ENCODE peak calls at places on chromosomes 11 and 22, in eight cellular contexts. U is esophagus muscularis mucosa, A is left ventricle myocardium inferior, H is spleen, D is lower lobe of right lung, Y is upper lobe of right lung, B is lower leg skin, J is breast epithelium. O is an unnamed sample.

GRCh38 chr11:100593321-100593720 is 93.8 kb upstream of the ARHGAP42 start:
- DNase-seq in A (no peak), U (no peak), Y (no peak), D (no peak), H (no peak), J (no peak), B (no peak), O (peak; percentile 38)

GRCh38 chr11:121416909-121417567 is 35.1 kb upstream of the SORL1 start:
- DNase-seq in J (peak; percentile 82), D (peak; percentile 90), B (peak; percentile 97), Y (peak; percentile 87), H (peak; percentile 90), U (peak; percentile 95), A (peak; percentile 81), O (peak; percentile 99)

GRCh38 chr11:104402812-104403521 is 239.0 kb upstream of the PDGFD start:
- DNase-seq in D (no peak), J (no peak), Y (no peak), U (no peak), B (no peak), H (no peak), A (no peak), O (no peak)

GRCh38 chr11:77197626-77198320 is 69.7 kb downstream of the MYO7A start:
- DNase-seq in H (peak; percentile 41), B (peak; percentile 68), J (no peak), U (no peak), Y (peak; percentile 48), D (peak; percentile 42), A (no peak), O (no peak)

GRCh38 chr11:107928767-107929507 is 689 bp downstream of the RAB39A start:
- DNase-seq in H (peak; percentile 78), B (peak; percentile 58), A (peak; percentile 20), U (no peak), D (no peak), Y (no peak), J (no peak), O (no peak)

GRCh38 chr11:66280428-66280827 is 2.5 kb downstream of the CNIH2 start:
- DNase-seq in Y (no peak), B (no peak), D (no peak), H (peak; percentile 77), J (no peak), U (no peak), A (no peak), O (no peak)

GRCh38 chr22:23780146-23780748 is 6.5 kb upstream of the SMARCB1 start:
- DNase-seq in U (no peak), Y (no peak), B (no peak), A (no peak), H (no peak), D (no peak), J (no peak), O (no peak)

GRCh38 chr22:46056169-46057041 is 79.4 kb upstream of the WNT7B start:
- DNase-seq in U (no peak), B (peak; percentile 89), H (peak; percentile 78), D (peak; percentile 54), Y (peak; percentile 64), J (peak; percentile 34), A (peak; percentile 38), O (no peak)

DNA sequence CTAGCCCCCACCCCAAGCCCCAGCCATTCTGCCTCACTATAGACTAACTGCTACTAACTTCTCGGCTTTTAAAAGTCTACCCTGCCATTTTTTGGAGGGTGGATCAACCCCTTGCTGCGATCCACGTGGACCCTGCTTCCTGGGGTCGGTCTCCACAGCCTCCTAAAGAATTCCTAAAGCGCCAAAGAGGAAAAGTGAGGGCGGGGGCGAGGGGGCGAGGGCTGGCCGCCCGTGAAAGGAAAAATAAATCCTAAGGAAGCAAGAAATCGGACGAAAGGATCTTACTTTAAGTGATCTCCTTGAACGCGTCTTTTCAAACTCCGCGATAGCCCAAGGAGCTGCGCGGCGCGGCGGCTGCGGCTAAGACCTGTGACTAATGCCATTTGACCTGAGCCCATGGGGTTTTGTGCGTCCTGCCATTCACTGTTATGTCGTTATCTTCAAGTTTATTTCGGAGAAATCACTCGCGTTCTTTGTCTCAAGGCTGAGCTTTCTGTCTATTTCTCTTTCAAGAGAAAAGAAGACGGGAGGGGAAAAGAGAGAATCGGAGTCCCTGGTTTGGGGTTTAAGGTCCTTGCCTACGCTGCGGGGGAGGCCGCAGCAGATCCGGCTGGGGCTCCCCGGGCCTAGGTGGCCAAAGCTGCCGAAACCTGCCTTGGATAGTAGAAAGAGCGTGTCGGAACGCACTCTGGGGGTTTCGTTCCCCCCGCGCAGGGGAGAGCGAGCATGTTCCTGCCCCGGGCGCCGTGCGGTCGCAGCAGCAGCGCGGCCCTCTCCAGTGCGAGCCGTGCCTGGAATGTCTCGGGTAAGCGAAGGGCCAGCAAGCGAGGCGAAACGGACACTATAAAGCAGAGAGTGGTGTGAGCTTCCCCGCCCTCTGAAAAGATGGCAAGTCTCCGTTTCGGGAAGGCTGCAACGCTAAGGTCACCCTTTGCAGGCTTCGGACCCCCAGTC is 2.8 kb upstream of the DBX1 start:
- DNase-seq in H (no peak), D (no peak), Y (no peak), U (peak; percentile 72), J (no peak), B (no peak), A (no peak), O (no peak)
- H3K4me3 ChIP-seq in H (peak overlapping the region; percentile 32), D (peak overlapping the region; percentile 27), Y (peak overlapping the region; percentile 13), U (peak overlapping the region; percentile 50), J (no peak overlapping the region), B (no peak overlapping the region), A (peak overlapping the region; percentile 59), O (peak overlapping the region; percentile 14)

GRCh38 chr11:1060885-1061616 is 13.6 kb upstream of the MUC2 start:
- DNase-seq in B (no peak), A (no peak), D (no peak), U (no peak), J (no peak), Y (peak; percentile 63), H (peak; percentile 80), O (no peak)

GRCh38 chr11:1060410-1060809 is 14.3 kb upstream of the MUC2 start:
- DNase-seq in A (no peak), Y (peak; percentile 45), J (no peak), B (no peak), H (no peak), U (no peak), D (no peak), O (no peak)

GRCh38 chr11:1059759-1060158 is 14.9 kb upstream of the MUC2 start:
- DNase-seq in A (no peak), J (no peak), H (no peak), Y (peak; percentile 50), D (no peak), B (no peak), U (no peak), O (no peak)

GRCh38 chr11:1064167-1064566 is 10.5 kb upstream of the MUC2 start:
- DNase-seq in B (no peak), H (no peak), D (no peak), Y (no peak), U (no peak), A (no peak), J (no peak), O (no peak)

DNA sequence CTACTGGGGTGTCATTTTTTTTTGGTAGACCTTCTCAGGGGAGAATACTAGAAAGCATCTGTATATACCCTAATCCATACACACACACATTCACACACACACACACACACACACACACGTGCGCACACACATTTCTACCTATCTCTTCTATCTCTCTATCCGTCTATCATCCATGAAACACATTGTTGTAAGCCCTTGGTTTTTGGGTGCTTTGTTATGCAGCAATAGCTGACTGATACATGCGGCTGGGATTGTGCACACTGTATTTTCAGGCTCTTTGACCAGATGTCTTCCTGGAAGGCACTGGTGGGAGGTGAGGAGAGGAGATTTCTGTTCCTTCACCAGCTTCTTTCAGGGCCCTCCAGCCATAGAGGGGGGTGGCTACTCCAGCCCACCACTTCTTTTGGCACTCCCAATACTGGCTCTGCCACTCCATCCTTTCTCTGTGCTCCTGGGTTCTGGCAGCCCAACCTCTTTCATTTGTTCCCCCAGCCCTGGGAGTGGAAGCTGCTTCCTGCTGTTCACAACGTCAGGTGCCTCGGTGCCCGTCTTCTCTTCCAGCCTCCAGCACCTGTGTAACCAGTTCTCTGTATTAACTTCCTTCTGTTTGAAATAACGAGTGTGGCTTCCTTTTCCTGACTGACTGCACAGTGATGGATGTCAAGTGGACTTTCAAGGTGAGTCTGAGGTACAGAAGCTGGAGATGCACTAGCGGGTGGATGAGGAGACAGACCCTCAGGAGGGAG is 12.4 kb upstream of the MUC2 start:
- DNase-seq in J (no peak), A (no peak), D (no peak), U (no peak), H (no peak), B (no peak), Y (no peak), O (no peak)
- H3K4me3 ChIP-seq in J (no peak overlapping the region), A (no peak overlapping the region), D (no peak overlapping the region), U (no peak overlapping the region), H (no peak overlapping the region), B (no peak overlapping the region), Y (no peak overlapping the region), O (no peak overlapping the region)

GRCh38 chr11:67584205-67584880 is 731 bp downstream of the GSTP1 start:
- DNase-seq in Y (peak; percentile 93), B (peak; percentile 97), U (peak; percentile 94), D (peak; percentile 90), A (peak; percentile 75), J (peak; percentile 83), H (peak; percentile 91), O (no peak)

GRCh38 chr11:67583319-67584204 is at the start of gene GSTP1:
- DNase-seq in B (peak; percentile 98), A (peak; percentile 94), D (peak; percentile 95), U (peak; percentile 96), H (peak; percentile 95), J (peak; percentile 85), Y (peak; percentile 96), O (peak; percentile 51)

GRCh38 chr11:67584881-67585873 is 1.6 kb downstream of the GSTP1 start:
- DNase-seq in U (no peak), D (no peak), A (no peak), J (no peak), H (no peak), B (peak; percentile 89), Y (no peak), O (no peak)

GRCh38 chr11:67586568-67587250 is 3.1 kb downstream of the GSTP1 start:
- DNase-seq in Y (no peak), D (no peak), H (no peak), U (no peak), A (no peak), J (no peak), B (no peak), O (no peak)

GRCh38 chr11:67585911-67586310 is 2.3 kb downstream of the GSTP1 start:
- DNase-seq in Y (no peak), D (no peak), A (no peak), J (no peak), B (no peak), U (no peak), H (no peak), O (no peak)
- H3K4me3 ChIP-seq in Y (no peak overlapping the region), D (no peak overlapping the region), A (no peak overlapping the region), J (no peak overlapping the region), B (no peak overlapping the region), U (no peak overlapping the region), H (no peak overlapping the region), O (no peak overlapping the region)

DNA sequence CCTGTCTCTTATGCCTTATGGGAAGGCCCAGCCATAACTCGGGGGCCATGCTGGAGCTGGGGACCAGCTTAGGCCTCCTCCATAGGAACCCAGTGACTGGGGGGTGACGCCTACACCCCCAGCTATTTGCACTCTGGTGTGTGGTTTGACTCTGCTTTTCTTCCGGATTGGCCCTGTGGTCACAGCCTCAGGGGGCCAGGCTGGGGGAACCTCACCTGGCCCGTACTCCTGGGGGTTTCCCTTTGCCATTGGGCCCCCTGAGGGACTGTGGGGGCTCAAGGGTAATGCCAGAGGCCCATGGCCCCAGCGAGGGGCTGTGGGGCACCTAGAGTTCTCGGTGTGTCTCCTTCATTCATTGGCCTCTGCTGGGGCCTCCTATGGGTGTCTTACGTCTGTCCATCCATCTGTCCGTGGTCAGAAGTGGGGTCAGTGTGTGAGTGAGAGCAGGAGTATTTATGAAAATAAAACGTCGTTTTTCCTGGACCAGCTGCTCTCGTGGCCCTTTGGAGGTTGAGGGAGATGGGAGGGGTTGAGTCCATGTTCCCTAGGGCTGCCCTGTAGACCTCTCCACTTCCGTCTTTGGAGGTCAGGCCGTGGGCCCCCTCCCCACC is 6.3 kb upstream of the SH3BP1 start:
- DNase-seq in A (no peak), B (no peak), J (no peak), D (no peak), U (no peak), Y (no peak), H (peak; percentile 88), O (no peak)
- H3K4me3 ChIP-seq in A (peak overlapping the region; percentile 44), B (no peak overlapping the region), J (no peak overlapping the region), D (peak overlapping the region; percentile 20), U (peak overlapping the region; percentile 46), Y (no peak overlapping the region), H (peak overlapping the region; percentile 9), O (no peak overlapping the region)

O was measured in astrocyte of the cerebellum.